ENCODE peak calls at places on chromosomes 1 and 21, in four cellular contexts. C, W, X and I are unnamed samples.

GRCh38 chr1:10897321-10897980 is 101.0 kb upstream of the CASZ1 start:
- DNase-seq in C (no peak), W (no peak), X (no peak), I (no peak)

GRCh38 chr1:49251385-49251784 is 474.7 kb upstream of the BEND5 start:
- DNase-seq in C (no peak), W (no peak), X (no peak), I (no peak)

GRCh38 chr1:201476670-201477344 is 7.8 kb upstream of the PHLDA3 start:
- DNase-seq in C (no peak), W (no peak), X (no peak), I (no peak)

GRCh38 chr21:44018813-44019567 is 6.9 kb downstream of the TRAPPC10 start:
- DNase-seq in C (peak; percentile 65), W (no peak), X (no peak), I (no peak)

GRCh38 chr1:228058981-228059535 is 23.4 kb upstream of the ARF1 start:
- DNase-seq in C (no peak), W (no peak), X (no peak), I (no peak)

GRCh38 chr21:35095859-35096291 is 46.8 kb upstream of the RUNX1 start:
- DNase-seq in C (no peak), W (no peak), X (no peak), I (no peak)

GRCh38 chr1:64363616-64364015 is 106.3 kb upstream of the CACHD1 start:
- DNase-seq in C (no peak), W (no peak), X (no peak), I (no peak)

GRCh38 chr1:210360852-210361477 is 32.3 kb downstream of the HHAT start:
- DNase-seq in C (peak; percentile 24), W (no peak), X (peak; percentile 52), I (peak; percentile 55)

GRCh38 chr21:41316641-41317392 is at the start of gene FAM3B:
- DNase-seq in C (no peak), W (no peak), X (no peak), I (no peak)

GRCh38 chr21:46392921-46393320 is 65.8 kb upstream of the DIP2A start:
- DNase-seq in C (no peak), W (no peak), X (no peak), I (no peak)

GRCh38 chr1:8822383-8823294 is 5.2 kb upstream of the RERE start:
- DNase-seq in C (peak; percentile 64), W (no peak), X (peak; percentile 59), I (peak; percentile 50)

GRCh38 chr1:33390550-33390949 is 40.3 kb downstream of the PHC2 start:
- DNase-seq in C (no peak), W (no peak), X (no peak), I (no peak)

GRCh38 chr21:33367309-33367973 is 35.8 kb upstream of the IFNGR2 start:
- DNase-seq in C (no peak), W (no peak), X (no peak), I (no peak)

DNA sequence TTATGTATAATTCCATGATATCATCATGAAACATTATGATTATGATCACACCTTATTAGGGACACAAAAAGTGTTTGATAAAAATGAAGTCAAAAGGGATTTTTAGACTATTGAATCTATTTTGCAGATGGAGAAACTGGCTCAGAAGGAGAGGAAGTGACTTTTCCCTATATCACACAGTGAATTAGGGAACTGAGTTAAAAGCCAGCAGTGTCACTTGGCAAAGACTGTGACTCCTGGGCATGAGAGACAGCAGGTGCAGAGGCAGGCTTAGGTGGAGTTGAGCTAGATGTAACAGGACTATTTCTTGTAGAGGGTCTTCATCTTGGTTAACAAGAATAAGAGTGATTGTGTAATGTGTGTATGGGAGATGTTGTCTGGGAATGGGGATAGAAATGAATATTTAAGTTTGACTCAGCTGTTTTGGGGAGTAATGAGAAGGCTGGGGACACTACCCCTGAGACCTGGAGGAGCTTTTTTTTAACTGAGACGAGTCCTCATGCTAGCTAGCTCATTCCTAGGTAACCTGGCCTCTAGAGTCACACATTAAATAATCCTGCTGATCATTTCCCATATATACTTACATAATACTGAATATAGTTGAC is 1.0 kb upstream of the CD84 start:
- DNase-seq in C (no peak), W (no peak), X (no peak), I (no peak)
- TF ChIP-seq FOXK2 in C (no peak), W (no peak), X (no peak), I (no peak)

GRCh38 chr1:41802532-41803501 is 115.9 kb downstream of the HIVEP3 start:
- DNase-seq in C (no peak), W (peak; percentile 85), X (no peak), I (no peak)
- TF ChIP-seq BHLHE40 in C (no peak), W (peak; percentile 10), X (no peak), I (no peak)

GRCh38 chr1:28602536-28603439 is 10.7 kb downstream of the RAB42 start:
- DNase-seq in C (peak; percentile 78), W (no peak), X (peak; percentile 81), I (peak; percentile 84)
- TF ChIP-seq FOXK2 in C (no peak), W (no peak), X (no peak), I (no peak)

GRCh38 chr1:15626269-15626668 is 9.0 kb downstream of the DDI2 start:
- DNase-seq in C (no peak), W (no peak), X (no peak), I (no peak)
- TF ChIP-seq BHLHE40 in C (no peak), W (no peak), X (no peak), I (no peak)

GRCh38 chr1:224620105-224620504 is 4.0 kb downstream of the CNIH3 start:
- DNase-seq in C (no peak), W (no peak), X (no peak), I (no peak)

GRCh38 chr1:224615861-224616760 is at the start of gene CNIH3:
- DNase-seq in C (no peak), W (no peak), X (no peak), I (peak; percentile 85)

GRCh38 chr1:224617410-224618361 is 1.6 kb downstream of the CNIH3 start:
- DNase-seq in C (no peak), W (no peak), X (no peak), I (no peak)

GRCh38 chr1:224619209-224619608 is 3.1 kb downstream of the CNIH3 start:
- DNase-seq in C (no peak), W (no peak), X (no peak), I (no peak)

DNA sequence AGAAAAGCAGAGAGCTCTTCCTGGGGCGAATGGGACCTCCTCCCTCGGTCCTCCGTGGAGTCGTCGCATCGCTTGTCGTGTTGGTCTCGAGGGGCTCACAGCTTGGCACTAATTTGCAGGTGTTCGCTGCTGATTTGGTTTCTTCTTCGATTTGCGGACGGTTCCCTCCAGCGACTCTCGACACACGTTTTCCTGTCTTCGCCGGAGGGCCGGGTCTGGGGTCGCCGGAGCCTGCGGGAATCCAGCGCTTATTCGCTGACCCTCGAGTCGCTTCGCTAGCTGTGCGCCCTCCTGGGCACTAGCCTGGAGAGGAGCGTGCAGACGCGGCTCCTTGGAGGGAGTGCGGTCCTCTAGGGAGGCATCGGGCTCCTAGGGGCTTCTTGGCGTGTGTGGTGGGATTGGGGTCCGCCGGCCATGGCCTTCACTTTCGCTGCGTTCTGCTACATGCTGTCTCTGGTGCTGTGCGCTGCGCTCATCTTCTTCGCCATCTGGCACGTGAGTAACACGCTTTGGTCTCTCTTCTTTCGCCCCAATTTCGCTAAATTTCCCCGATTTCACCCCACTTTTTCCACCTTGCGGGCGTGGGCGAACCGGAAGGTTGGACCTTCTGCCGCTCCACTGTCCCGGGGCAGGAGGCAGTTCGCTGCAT is 768 bp downstream of the CNIH3 start:
- DNase-seq in C (no peak), W (no peak), X (no peak), I (no peak)
- TF ChIP-seq FOXK2 in C (no peak), W (no peak), X (no peak), I (no peak)